ENCODE peak calls at places on chromosome 6, in four cellular contexts. One of them, this sample, is unnamed.

GRCh38 chr6:143843689-143844405 is 709 bp downstream of the LTV1 start:
- DNase-seq in NCI-H2107: no peak
- DNase-seq in fibroblast of lung: peak
- DNase-seq in hypothalamus: no peak
- DNase-seq in this sample: no peak

GRCh38 chr6:55704421-55704820 is 125.4 kb upstream of the HMGCLL1 start:
- DNase-seq in NCI-H2107: no peak
- DNase-seq in fibroblast of lung: peak
- DNase-seq in hypothalamus: no peak
- DNase-seq in this sample: peak

GRCh38 chr6:133426038-133426437 is 184.9 kb downstream of the EYA4 start:
- DNase-seq in fibroblast of lung: no peak
- DNase-seq in hypothalamus: no peak
- DNase-seq in NCI-H2107: no peak
- DNase-seq in this sample: no peak

GRCh38 chr6:115947964-115948541 is 112.6 kb downstream of the FRK start:
- DNase-seq in NCI-H2107: no peak
- DNase-seq in fibroblast of lung: no peak
- DNase-seq in hypothalamus: no peak
- DNase-seq in this sample: no peak

GRCh38 chr6:28488916-28489365 is 26.7 kb downstream of the GPX6 start:
- DNase-seq in fibroblast of lung: peak
- DNase-seq in hypothalamus: no peak
- DNase-seq in NCI-H2107: no peak
- DNase-seq in this sample: peak

GRCh38 chr6:39841923-39842322 is 49.7 kb downstream of the DAAM2 start:
- DNase-seq in hypothalamus: no peak
- DNase-seq in fibroblast of lung: no peak
- DNase-seq in NCI-H2107: no peak
- DNase-seq in this sample: no peak

GRCh38 chr6:152508477-152508876 is 128.7 kb downstream of the SYNE1 start:
- DNase-seq in NCI-H2107: no peak
- DNase-seq in fibroblast of lung: no peak
- DNase-seq in hypothalamus: no peak
- DNase-seq in this sample: no peak

GRCh38 chr6:82775361-82775760 is 290.3 kb downstream of the UBE3D start:
- DNase-seq in fibroblast of lung: no peak
- DNase-seq in NCI-H2107: no peak
- DNase-seq in hypothalamus: no peak
- DNase-seq in this sample: no peak

GRCh38 chr6:747006-747405 is 54.1 kb upstream of the EXOC2 start:
- DNase-seq in NCI-H2107: no peak
- DNase-seq in hypothalamus: no peak
- DNase-seq in fibroblast of lung: no peak
- DNase-seq in this sample: no peak

GRCh38 chr6:1701668-1702353 is 92.1 kb downstream of the FOXC1 start:
- DNase-seq in NCI-H2107: no peak
- DNase-seq in fibroblast of lung: peak
- DNase-seq in hypothalamus: no peak
- DNase-seq in this sample: no peak

GRCh38 chr6:118896339-118897136 is 2.6 kb downstream of the ASF1A start:
- DNase-seq in hypothalamus: no peak
- DNase-seq in NCI-H2107: no peak
- DNase-seq in fibroblast of lung: peak
- DNase-seq in this sample: no peak

GRCh38 chr6:27517928-27518787 is 45.3 kb upstream of the ZNF184 start:
- DNase-seq in hypothalamus: no peak
- DNase-seq in fibroblast of lung: no peak
- DNase-seq in NCI-H2107: no peak
- DNase-seq in this sample: no peak

GRCh38 chr6:71913431-71913830 is 27.1 kb downstream of the RIMS1 start:
- DNase-seq in fibroblast of lung: no peak
- DNase-seq in hypothalamus: no peak
- DNase-seq in NCI-H2107: no peak
- DNase-seq in this sample: no peak

GRCh38 chr6:33272358-33273128 is 668 bp downstream of the RPS18 start:
- DNase-seq in NCI-H2107: no peak
- DNase-seq in hypothalamus: no peak
- DNase-seq in fibroblast of lung: no peak
- DNase-seq in this sample: no peak

GRCh38 chr6:35058827-35059522 is 82.2 kb downstream of the TCP11 start:
- DNase-seq in fibroblast of lung: no peak
- DNase-seq in hypothalamus: peak
- DNase-seq in NCI-H2107: no peak
- DNase-seq in this sample: no peak

GRCh38 chr6:19851273-19852089 is 14.3 kb downstream of the ID4 start:
- DNase-seq in NCI-H2107: peak
- DNase-seq in fibroblast of lung: peak
- DNase-seq in hypothalamus: peak
- DNase-seq in this sample: peak

GRCh38 chr6:96675617-96676016 is 112.7 kb downstream of the FHL5 start:
- DNase-seq in NCI-H2107: peak
- DNase-seq in hypothalamus: no peak
- DNase-seq in fibroblast of lung: no peak
- DNase-seq in this sample: no peak

GRCh38 chr6:18595774-18596528 is 208.8 kb downstream of the RNF144B start:
- DNase-seq in hypothalamus: peak
- DNase-seq in NCI-H2107: peak
- DNase-seq in fibroblast of lung: peak
- DNase-seq in this sample: peak

GRCh38 chr6:25713802-25714201 is 40.7 kb upstream of the SLC17A4 start:
- DNase-seq in hypothalamus: no peak
- DNase-seq in fibroblast of lung: no peak
- DNase-seq in NCI-H2107: peak
- DNase-seq in this sample: no peak

GRCh38 chr6:113182370-113183141 is 674.6 kb upstream of the MARCKS start:
- DNase-seq in NCI-H2107: no peak
- DNase-seq in hypothalamus: no peak
- DNase-seq in fibroblast of lung: peak
- DNase-seq in this sample: peak

GRCh38 chr6:128516514-128516898 is 3.9 kb downstream of the PTPRK start:
- DNase-seq in hypothalamus: no peak
- DNase-seq in NCI-H2107: no peak
- DNase-seq in fibroblast of lung: peak
- DNase-seq in this sample: no peak

GRCh38 chr6:118029967-118030366 is 122.9 kb downstream of the SLC35F1 start:
- DNase-seq in hypothalamus: no peak
- DNase-seq in NCI-H2107: no peak
- DNase-seq in fibroblast of lung: no peak
- DNase-seq in this sample: no peak

This sample was measured in astrocyte of the cerebellum.